ENCODE peak calls at places on chromosomes 7 and 10, in seven cellular contexts. One of them, this sample, is unnamed.

GRCh38 chr10:125548878-125549277 is 134.1 kb downstream of the TEX36 start:
- DNase-seq in stimulated activated CD8-positive, alpha-beta memory T cell treated with anti-CD3 and anti-CD28 coated beads, Interleukin-15, amount 100 ng/mL, for 4 hours: no peak
- DNase-seq in A172: no peak
- DNase-seq in NCI-H2081: no peak
- DNase-seq in stimulated activated CD4-positive, alpha-beta T cell treated with anti-CD3 and anti-CD28 coated beads, Interleukin-1b, Interleukin-23, amount 100 ng/mL, for 48 hours: no peak
- DNase-seq in HEK293T: no peak
- DNase-seq in NAMALWA: no peak
- DNase-seq in this sample: no peak

GRCh38 chr7:116524609-116525297 is at the start of gene CAV1:
- DNase-seq in stimulated activated CD8-positive, alpha-beta memory T cell treated with anti-CD3 and anti-CD28 coated beads, Interleukin-15, amount 100 ng/mL, for 4 hours: no peak
- DNase-seq in A172: peak; percentile 97
- DNase-seq in NCI-H2081: peak; percentile 58
- DNase-seq in stimulated activated CD4-positive, alpha-beta T cell treated with anti-CD3 and anti-CD28 coated beads, Interleukin-1b, Interleukin-23, amount 100 ng/mL, for 48 hours: peak; percentile 28
- DNase-seq in HEK293T: peak; percentile 57
- DNase-seq in NAMALWA: no peak
- DNase-seq in this sample: peak; percentile 44

GRCh38 chr7:117479480-117480224 is at the start of gene CFTR:
- DNase-seq in stimulated activated CD8-positive, alpha-beta memory T cell treated with anti-CD3 and anti-CD28 coated beads, Interleukin-15, amount 100 ng/mL, for 4 hours: no peak
- DNase-seq in A172: no peak
- DNase-seq in NCI-H2081: no peak
- DNase-seq in stimulated activated CD4-positive, alpha-beta T cell treated with anti-CD3 and anti-CD28 coated beads, Interleukin-1b, Interleukin-23, amount 100 ng/mL, for 48 hours: no peak
- DNase-seq in HEK293T: no peak
- DNase-seq in NAMALWA: no peak
- DNase-seq in this sample: no peak

GRCh38 chr7:74083117-74083876 is at the start of gene LIMK1:
- DNase-seq in stimulated activated CD8-positive, alpha-beta memory T cell treated with anti-CD3 and anti-CD28 coated beads, Interleukin-15, amount 100 ng/mL, for 4 hours: peak; percentile 67
- DNase-seq in A172: peak; percentile 73
- DNase-seq in NCI-H2081: peak; percentile 86
- DNase-seq in stimulated activated CD4-positive, alpha-beta T cell treated with anti-CD3 and anti-CD28 coated beads, Interleukin-1b, Interleukin-23, amount 100 ng/mL, for 48 hours: peak; percentile 77
- DNase-seq in HEK293T: peak; percentile 95
- DNase-seq in NAMALWA: peak; percentile 90
- DNase-seq in this sample: peak; percentile 97

GRCh38 chr10:70925377-70926214 is 37.2 kb upstream of the PCBD1 start:
- DNase-seq in stimulated activated CD8-positive, alpha-beta memory T cell treated with anti-CD3 and anti-CD28 coated beads, Interleukin-15, amount 100 ng/mL, for 4 hours: peak; percentile 7
- DNase-seq in A172: no peak
- DNase-seq in NCI-H2081: no peak
- DNase-seq in stimulated activated CD4-positive, alpha-beta T cell treated with anti-CD3 and anti-CD28 coated beads, Interleukin-1b, Interleukin-23, amount 100 ng/mL, for 48 hours: peak; percentile 40
- DNase-seq in HEK293T: peak; percentile 79
- DNase-seq in NAMALWA: peak; percentile 33
- DNase-seq in this sample: peak; percentile 72

GRCh38 chr10:60611291-60611747 is 167.0 kb upstream of the CDK1 start:
- DNase-seq in stimulated activated CD8-positive, alpha-beta memory T cell treated with anti-CD3 and anti-CD28 coated beads, Interleukin-15, amount 100 ng/mL, for 4 hours: no peak
- DNase-seq in A172: peak; percentile 81
- DNase-seq in NCI-H2081: no peak
- DNase-seq in stimulated activated CD4-positive, alpha-beta T cell treated with anti-CD3 and anti-CD28 coated beads, Interleukin-1b, Interleukin-23, amount 100 ng/mL, for 48 hours: peak; percentile 24
- DNase-seq in HEK293T: no peak
- DNase-seq in NAMALWA: no peak
- DNase-seq in this sample: no peak

GRCh38 chr10:74949434-74949833 is 123.0 kb downstream of the KAT6B start:
- DNase-seq in stimulated activated CD8-positive, alpha-beta memory T cell treated with anti-CD3 and anti-CD28 coated beads, Interleukin-15, amount 100 ng/mL, for 4 hours: no peak
- DNase-seq in A172: peak; percentile 35
- DNase-seq in NCI-H2081: no peak
- DNase-seq in stimulated activated CD4-positive, alpha-beta T cell treated with anti-CD3 and anti-CD28 coated beads, Interleukin-1b, Interleukin-23, amount 100 ng/mL, for 48 hours: no peak
- DNase-seq in HEK293T: no peak
- DNase-seq in NAMALWA: no peak
- DNase-seq in this sample: no peak

GRCh38 chr10:63595072-63595471 is 73.9 kb downstream of the REEP3 start:
- DNase-seq in stimulated activated CD8-positive, alpha-beta memory T cell treated with anti-CD3 and anti-CD28 coated beads, Interleukin-15, amount 100 ng/mL, for 4 hours: no peak
- DNase-seq in A172: no peak
- DNase-seq in NCI-H2081: no peak
- DNase-seq in stimulated activated CD4-positive, alpha-beta T cell treated with anti-CD3 and anti-CD28 coated beads, Interleukin-1b, Interleukin-23, amount 100 ng/mL, for 48 hours: no peak
- DNase-seq in HEK293T: no peak
- DNase-seq in NAMALWA: no peak
- DNase-seq in this sample: no peak

GRCh38 chr10:44628921-44629320 is 244.0 kb upstream of the CXCL12 start:
- DNase-seq in stimulated activated CD8-positive, alpha-beta memory T cell treated with anti-CD3 and anti-CD28 coated beads, Interleukin-15, amount 100 ng/mL, for 4 hours: no peak
- DNase-seq in A172: peak; percentile 51
- DNase-seq in NCI-H2081: no peak
- DNase-seq in stimulated activated CD4-positive, alpha-beta T cell treated with anti-CD3 and anti-CD28 coated beads, Interleukin-1b, Interleukin-23, amount 100 ng/mL, for 48 hours: no peak
- DNase-seq in HEK293T: no peak
- DNase-seq in NAMALWA: no peak
- DNase-seq in this sample: no peak

GRCh38 chr7:106573738-106574137 is 87.2 kb downstream of the CCDC71L start:
- DNase-seq in stimulated activated CD8-positive, alpha-beta memory T cell treated with anti-CD3 and anti-CD28 coated beads, Interleukin-15, amount 100 ng/mL, for 4 hours: no peak
- DNase-seq in A172: no peak
- DNase-seq in NCI-H2081: no peak
- DNase-seq in stimulated activated CD4-positive, alpha-beta T cell treated with anti-CD3 and anti-CD28 coated beads, Interleukin-1b, Interleukin-23, amount 100 ng/mL, for 48 hours: no peak
- DNase-seq in HEK293T: no peak
- DNase-seq in NAMALWA: no peak
- DNase-seq in this sample: no peak

GRCh38 chr10:73922007-73922863 is 11.3 kb downstream of the PLAU start:
- DNase-seq in stimulated activated CD8-positive, alpha-beta memory T cell treated with anti-CD3 and anti-CD28 coated beads, Interleukin-15, amount 100 ng/mL, for 4 hours: no peak
- DNase-seq in A172: no peak
- DNase-seq in NCI-H2081: no peak
- DNase-seq in stimulated activated CD4-positive, alpha-beta T cell treated with anti-CD3 and anti-CD28 coated beads, Interleukin-1b, Interleukin-23, amount 100 ng/mL, for 48 hours: no peak
- DNase-seq in HEK293T: no peak
- DNase-seq in NAMALWA: no peak
- DNase-seq in this sample: no peak

GRCh38 chr7:157309990-157310668 is 26.7 kb upstream of the DNAJB6 start:
- DNase-seq in stimulated activated CD8-positive, alpha-beta memory T cell treated with anti-CD3 and anti-CD28 coated beads, Interleukin-15, amount 100 ng/mL, for 4 hours: no peak
- DNase-seq in A172: peak; percentile 96
- DNase-seq in NCI-H2081: no peak
- DNase-seq in stimulated activated CD4-positive, alpha-beta T cell treated with anti-CD3 and anti-CD28 coated beads, Interleukin-1b, Interleukin-23, amount 100 ng/mL, for 48 hours: no peak
- DNase-seq in HEK293T: no peak
- DNase-seq in NAMALWA: no peak
- DNase-seq in this sample: no peak

GRCh38 chr10:387949-388660 is 252.8 kb downstream of the ZMYND11 start:
- DNase-seq in stimulated activated CD8-positive, alpha-beta memory T cell treated with anti-CD3 and anti-CD28 coated beads, Interleukin-15, amount 100 ng/mL, for 4 hours: no peak
- DNase-seq in A172: no peak
- DNase-seq in NCI-H2081: no peak
- DNase-seq in stimulated activated CD4-positive, alpha-beta T cell treated with anti-CD3 and anti-CD28 coated beads, Interleukin-1b, Interleukin-23, amount 100 ng/mL, for 48 hours: no peak
- DNase-seq in HEK293T: no peak
- DNase-seq in NAMALWA: no peak
- DNase-seq in this sample: no peak

This sample was measured in germinal center.